ENCODE peak calls at places on chromosome 11, in seven cellular contexts. Y is mucosa of descending colon, P is choroid plexus epithelial cell, G is fibroblast of lung, V is upper lobe of right lung, J is astrocyte of the spinal cord, X is NB4. R is an unnamed sample.

GRCh38 chr11:107705027-107705426 is 6.8 kb downstream of the SLN start:
- DNase-seq in G (peak), V (no peak), J (peak), Y (no peak), X (peak), P (peak), R (no peak)

GRCh38 chr11:118522571-118523072 is 4.7 kb upstream of the TTC36 start:
- DNase-seq in P (peak), Y (no peak), V (no peak), X (peak), J (peak), G (peak), R (no peak)

GRCh38 chr11:75347781-75348613 is 3.5 kb downstream of the ARRB1 start:
- DNase-seq in P (peak), Y (no peak), X (no peak), G (peak), J (peak), V (no peak), R (peak)

GRCh38 chr11:14500181-14500651 is 605 bp upstream of the COPB1 start:
- DNase-seq in V (no peak), G (peak), Y (peak), J (peak), X (peak), P (peak), R (peak)

GRCh38 chr11:57100638-57101312 is 81.0 kb upstream of the LRRC55 start:
- DNase-seq in Y (no peak), J (no peak), G (no peak), V (no peak), X (no peak), P (no peak), R (no peak)

GRCh38 chr11:334264-335033 is 13.8 kb upstream of the IFITM3 start:
- DNase-seq in X (peak), V (no peak), Y (no peak), J (no peak), G (no peak), P (peak), R (no peak)

GRCh38 chr11:1276866-1277615 is 32.4 kb downstream of the TOLLIP start:
- DNase-seq in P (no peak), Y (no peak), J (no peak), G (no peak), X (no peak), V (no peak), R (no peak)

GRCh38 chr11:31325162-31325561 is 44.4 kb downstream of the DCDC1 start:
- DNase-seq in X (no peak), V (no peak), G (peak), J (peak), Y (no peak), P (peak), R (peak)

GRCh38 chr11:108115495-108116140 is 5.7 kb upstream of the ACAT1 start:
- DNase-seq in J (peak), V (peak), Y (peak), G (peak), P (peak), X (no peak), R (no peak)

GRCh38 chr11:73288873-73289707 is 17.0 kb downstream of the P2RY6 start:
- DNase-seq in P (peak), J (peak), X (peak), Y (peak), V (peak), G (peak), R (no peak)

GRCh38 chr11:72616655-72617054 is 57.6 kb downstream of the PDE2A start:
- DNase-seq in P (no peak), J (no peak), X (no peak), Y (no peak), V (no peak), G (no peak), R (no peak)

GRCh38 chr11:94000641-94001040 is 20.5 kb upstream of the HEPHL1 start:
- DNase-seq in Y (no peak), J (no peak), G (no peak), X (no peak), P (no peak), V (no peak), R (no peak)

GRCh38 chr11:444397-445144 is 2.8 kb upstream of the ANO9 start:
- DNase-seq in X (no peak), P (peak), J (peak), V (peak), Y (peak), G (peak), R (no peak)

GRCh38 chr11:57349491-57350274 is 11.5 kb downstream of the P2RX3 start:
- DNase-seq in X (peak), Y (peak), P (peak), G (peak), J (peak), V (peak), R (no peak)

GRCh38 chr11:129657866-129658557 is 157.6 kb upstream of the TMEM45B start:
- DNase-seq in X (no peak), G (no peak), V (no peak), Y (no peak), J (no peak), P (no peak), R (no peak)

GRCh38 chr11:111540114-111540920 is at the start of gene LAYN:
- DNase-seq in Y (peak), X (no peak), P (no peak), J (peak), G (no peak), V (peak), R (no peak)

GRCh38 chr11:2091786-2092463 is 47.3 kb downstream of the IGF2 start:
- DNase-seq in V (peak), J (no peak), X (no peak), G (no peak), Y (no peak), P (no peak), R (no peak)

GRCh38 chr11:112525270-112525669 is 264.6 kb upstream of the PLET1 start:
- DNase-seq in X (peak), G (peak), J (peak), V (no peak), Y (peak), P (peak), R (no peak)

GRCh38 chr11:27770576-27770975 is 70.3 kb upstream of the BDNF start:
- DNase-seq in G (no peak), P (no peak), J (no peak), X (no peak), Y (no peak), V (no peak), R (no peak)

GRCh38 chr11:130992788-130993187 is 76.5 kb upstream of the SNX19 start:
- DNase-seq in J (no peak), P (no peak), G (no peak), Y (no peak), V (no peak), X (no peak), R (no peak)

GRCh38 chr11:31817054-31817620 is 6.0 kb upstream of the PAX6 start:
- DNase-seq in J (no peak), G (no peak), V (no peak), Y (no peak), X (no peak), P (no peak), R (no peak)

GRCh38 chr11:76266269-76266668 is 60.0 kb upstream of the WNT11 start:
- DNase-seq in J (peak), V (no peak), P (peak), Y (no peak), X (peak), G (peak), R (peak)

GRCh38 chr11:30017467-30017895 is 651 bp upstream of the KCNA4 start:
- DNase-seq in Y (no peak), P (no peak), X (no peak), J (no peak), V (no peak), G (no peak), R (no peak)

GRCh38 chr11:35969089-35970046 is 25.5 kb downstream of the LDLRAD3 start:
- DNase-seq in X (no peak), J (peak), P (peak), G (no peak), Y (peak), V (peak), R (no peak)

DNA sequence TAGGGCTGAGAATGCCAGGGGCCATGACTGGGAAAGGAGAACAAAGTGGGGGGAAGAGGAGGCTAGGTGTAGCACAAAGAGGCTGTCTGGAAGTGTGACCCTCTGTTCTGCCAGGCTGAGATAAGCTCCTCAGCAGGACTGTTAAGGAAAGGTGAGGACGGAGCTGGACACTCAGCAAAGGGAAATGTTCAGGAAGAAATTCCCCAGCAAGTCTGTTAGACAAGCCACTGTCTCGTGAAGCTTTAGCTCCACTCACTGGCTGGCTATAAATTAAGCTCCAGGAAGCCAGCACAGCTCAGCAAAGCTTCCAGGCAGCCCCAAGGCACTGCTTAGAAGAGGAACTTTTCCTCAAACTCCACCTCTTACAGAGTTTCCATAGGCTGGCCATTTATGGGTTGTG is 181.2 kb upstream of the API5 start:
- DNase-seq in J (no peak), V (no peak), Y (peak), G (no peak), P (no peak), X (peak), R (no peak)
- TF ChIP-seq CTCF in J (no peak), V (no peak), Y (no peak), G (no peak), P (no peak), X (no peak), R (no peak)

GRCh38 chr11:65418431-65418680 is 4.2 kb upstream of the NEAT1 start:
- DNase-seq in J (no peak), P (no peak), Y (no peak), G (peak), V (no peak), X (no peak), R (no peak)

GRCh38 chr11:65416341-65417185 is 6.0 kb upstream of the NEAT1 start:
- DNase-seq in X (peak), G (peak), P (peak), J (peak), Y (peak), V (peak), R (no peak)

GRCh38 chr11:65417702-65418430 is 4.7 kb upstream of the NEAT1 start:
- DNase-seq in X (peak), Y (peak), G (peak), J (peak), V (peak), P (peak), R (no peak)

GRCh38 chr11:65415499-65416340 is 6.9 kb upstream of the NEAT1 start:
- DNase-seq in X (no peak), Y (no peak), P (no peak), G (no peak), J (no peak), V (peak), R (no peak)

DNA sequence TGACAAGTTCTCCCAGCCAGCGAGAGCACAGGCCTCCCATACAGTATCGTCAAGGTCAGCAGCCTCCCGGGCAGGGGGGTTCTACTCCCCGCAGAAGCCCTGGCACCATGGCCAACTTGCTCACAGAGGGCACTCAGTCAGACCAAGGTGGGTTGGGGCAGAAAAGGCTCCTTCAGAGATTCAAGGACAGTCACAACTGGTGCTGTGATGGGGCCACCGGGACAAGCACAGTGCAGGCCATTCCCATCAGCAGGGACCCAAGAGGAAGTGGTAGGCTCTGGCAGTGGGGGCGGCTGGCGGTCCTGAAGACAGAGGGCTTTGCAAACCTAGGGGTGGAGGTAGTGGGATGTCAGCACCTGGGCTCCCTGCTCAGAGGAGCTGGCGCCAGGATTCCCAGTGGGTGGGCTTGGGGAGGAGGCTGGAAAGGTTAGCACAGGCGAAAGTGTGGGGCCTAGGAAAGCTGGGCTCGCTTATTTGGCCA is 5.3 kb upstream of the NEAT1 start:
- DNase-seq in J (no peak), Y (peak), P (no peak), X (peak), V (peak), G (no peak), R (no peak)
- H3K4me3 ChIP-seq in J (no peak), Y (no peak), P (peak), X (no peak), V (peak), G (no peak), R (no peak)

GRCh38 chr11:117519590-117519989 is 191.9 kb downstream of the CEP164 start:
- DNase-seq in G (no peak), Y (no peak), X (peak), V (no peak), P (no peak), J (no peak), R (no peak)

GRCh38 chr11:117520966-117521365 is 193.3 kb downstream of the CEP164 start:
- DNase-seq in Y (no peak), P (no peak), V (no peak), X (no peak), G (no peak), J (no peak), R (no peak)

GRCh38 chr11:117520201-117520600 is 192.5 kb downstream of the CEP164 start:
- DNase-seq in X (no peak), P (peak), J (no peak), Y (no peak), G (no peak), V (no peak), R (no peak)

GRCh38 chr11:117518455-117518854 is 190.8 kb downstream of the CEP164 start:
- DNase-seq in G (no peak), P (no peak), V (no peak), X (no peak), J (no peak), Y (no peak), R (no peak)

DNA sequence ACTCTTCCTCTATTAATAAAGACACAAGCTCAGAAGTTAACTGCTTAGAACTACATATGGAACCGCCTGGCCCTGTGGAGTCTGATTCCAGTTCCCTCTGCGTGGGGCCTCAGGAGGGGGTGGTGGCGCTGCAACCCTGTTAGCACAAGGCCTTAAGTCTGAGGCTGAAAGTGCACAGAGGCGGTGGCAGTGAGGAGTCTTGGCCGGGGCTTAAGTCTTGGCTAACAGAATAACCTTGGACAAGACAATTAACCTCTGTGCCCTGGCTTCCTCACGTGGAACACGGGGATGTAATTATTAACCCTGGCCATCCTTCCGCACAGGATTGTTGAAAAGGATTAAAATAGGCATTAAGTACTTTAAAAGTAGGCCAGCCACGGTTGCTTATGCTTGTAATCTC is 191.5 kb downstream of the CEP164 start:
- DNase-seq in G (no peak), P (peak), J (no peak), X (peak), Y (peak), V (no peak), R (no peak)
- TF ChIP-seq CTCF in G (no peak), P (peak), J (no peak), X (no peak), Y (no peak), V (no peak), R (no peak)

DNA sequence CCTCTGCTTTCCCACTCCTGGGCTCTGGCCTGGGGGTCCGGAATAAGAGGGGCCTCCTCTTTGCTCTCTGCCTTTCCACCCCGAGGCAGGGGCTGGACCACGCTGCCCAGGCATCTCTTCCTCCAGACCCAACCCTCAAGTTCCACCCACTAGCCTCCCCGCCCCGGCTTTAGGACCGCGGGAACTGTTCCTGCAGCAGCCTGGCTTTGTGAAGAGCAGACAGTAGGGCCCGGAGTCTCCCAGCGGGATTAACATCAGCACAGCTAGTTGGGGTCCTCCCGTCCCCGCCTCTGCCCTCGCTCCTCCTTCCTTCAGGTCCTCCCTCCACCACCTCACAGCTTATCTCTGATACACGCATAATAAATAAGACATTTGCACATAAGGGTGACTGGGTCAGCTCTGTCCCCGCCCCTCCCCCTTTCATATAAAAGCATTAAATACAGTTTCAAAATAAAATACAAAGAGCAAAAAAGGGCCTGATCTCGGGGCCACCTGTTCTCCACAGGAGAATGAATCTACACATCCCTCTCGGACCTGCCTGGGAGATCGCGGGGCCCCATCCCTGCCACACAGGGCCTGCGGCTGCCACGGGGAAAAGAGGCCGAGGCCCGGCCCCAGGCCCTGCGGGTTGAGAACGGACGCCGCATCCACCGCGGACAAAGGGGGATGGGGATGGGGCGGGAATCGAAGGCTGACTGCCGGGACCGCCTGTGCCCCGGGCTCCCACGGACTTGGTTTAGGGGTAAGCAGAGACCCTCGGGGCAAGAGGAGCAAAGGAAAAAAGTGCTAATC is 6.5 kb downstream of the ZFTA start:
- DNase-seq in X (peak), J (no peak), V (no peak), Y (peak), G (peak), P (no peak), R (no peak)
- H3K4me3 ChIP-seq in X (no peak), J (peak), V (peak), Y (no peak), G (peak), P (peak), R (no peak)

GRCh38 chr11:17547932-17548331 is 873 bp downstream of the OTOG start:
- DNase-seq in P (no peak), Y (no peak), X (no peak), V (no peak), J (no peak), G (no peak), R (no peak)
- TF ChIP-seq CTCF in P (peak), Y (no peak), X (peak), V (no peak), J (peak), G (no peak), R (no peak)